ENCODE peak calls at places on chromosome 12, in seven cellular contexts. X, H, A, Y, N, L and M are unnamed samples.

GRCh38 chr12:54858562-54858961 is 4.2 kb downstream of the MUCL1 start:
- DNase-seq in X (no peak), Y (no peak), A (no peak), L (no peak), N (no peak), H (no peak), M (no peak)

GRCh38 chr12:5439333-5439732 is 7.4 kb downstream of the NTF3 start:
- DNase-seq in X (no peak), A (no peak), L (no peak), N (no peak), H (no peak), Y (no peak), M (no peak)

GRCh38 chr12:102958073-102958829 is 777 bp downstream of the ASCL1 start:
- DNase-seq in A (peak; percentile 35), X (peak; percentile 64), N (no peak), L (no peak), Y (no peak), H (peak; percentile 74), M (no peak)

GRCh38 chr12:6840428-6841138 is at the start of gene GNB3:
- DNase-seq in Y (no peak), H (no peak), X (no peak), N (peak; percentile 53), L (no peak), A (no peak), M (no peak)

GRCh38 chr12:93197067-93197593 is 180.6 kb upstream of the NUDT4 start:
- DNase-seq in L (no peak), A (no peak), X (peak; percentile 24), N (no peak), H (no peak), Y (no peak), M (no peak)

GRCh38 chr12:29191267-29191889 is 42.3 kb downstream of the FAR2 start:
- DNase-seq in A (no peak), X (no peak), H (no peak), L (no peak), Y (no peak), N (no peak), M (no peak)

GRCh38 chr12:75977952-75978671 is 53.5 kb downstream of the PHLDA1 start:
- DNase-seq in L (peak; percentile 94), N (peak; percentile 82), H (no peak), A (peak; percentile 100), X (peak; percentile 100), Y (peak; percentile 99), M (peak; percentile 94)

GRCh38 chr12:6067152-6067916 is 57.1 kb downstream of the VWF start:
- DNase-seq in Y (peak; percentile 16), H (peak; percentile 75), A (peak; percentile 91), N (peak; percentile 16), X (peak; percentile 69), L (no peak), M (peak; percentile 76)

GRCh38 chr12:57166971-57167371 is 19.6 kb upstream of the LRP1-AS start:
- DNase-seq in Y (no peak), A (peak; percentile 17), H (no peak), L (no peak), N (peak; percentile 47), X (peak; percentile 78), M (no peak)

GRCh38 chr12:130636370-130636769 is 79.7 kb downstream of the RIMBP2 start:
- DNase-seq in H (no peak), X (no peak), Y (no peak), A (no peak), N (no peak), L (no peak), M (no peak)

GRCh38 chr12:130633771-130634170 is 82.3 kb downstream of the RIMBP2 start:
- DNase-seq in L (no peak), A (no peak), X (no peak), Y (no peak), N (no peak), H (peak; percentile 60), M (no peak)

GRCh38 chr12:130634866-130635265 is 81.2 kb downstream of the RIMBP2 start:
- DNase-seq in A (no peak), L (no peak), N (no peak), X (no peak), Y (no peak), H (no peak), M (no peak)

GRCh38 chr12:130628304-130628703 is 87.8 kb downstream of the RIMBP2 start:
- DNase-seq in Y (no peak), A (no peak), X (no peak), L (no peak), H (no peak), N (no peak), M (no peak)

DNA sequence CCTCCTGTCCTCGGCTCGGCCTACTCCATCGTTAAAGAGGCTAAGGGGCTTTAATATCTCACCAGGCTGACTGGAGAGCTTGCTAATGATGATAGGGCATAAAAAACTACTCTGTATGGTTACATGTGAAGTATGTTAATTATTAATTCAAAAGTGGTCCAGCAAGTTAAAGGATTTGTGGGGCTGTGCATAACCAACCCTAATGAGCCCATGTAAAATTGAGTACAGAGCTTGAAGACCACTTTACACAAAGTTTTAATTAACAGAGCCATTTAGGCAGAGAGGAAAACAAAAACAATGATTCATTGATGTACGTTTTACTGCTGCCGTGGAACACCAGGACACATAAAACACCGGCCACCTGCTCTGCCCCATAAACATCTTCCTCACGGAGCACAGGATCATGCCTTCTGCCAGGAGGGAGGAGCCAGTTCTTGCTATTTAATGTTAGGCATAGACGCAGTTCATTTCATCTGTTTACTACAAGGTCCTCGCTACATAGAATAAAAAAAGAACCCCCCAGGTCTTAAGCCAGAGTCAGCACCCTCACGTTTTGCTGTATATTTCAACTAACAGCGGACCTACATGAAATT is 83.4 kb downstream of the RIMBP2 start:
- DNase-seq in H (no peak), X (no peak), L (no peak), Y (no peak), N (no peak), A (no peak), M (no peak)
- TF ChIP-seq MAX in H (no peak), X (no peak), L (no peak), Y (no peak), N (no peak), A (no peak), M (no peak)

DNA sequence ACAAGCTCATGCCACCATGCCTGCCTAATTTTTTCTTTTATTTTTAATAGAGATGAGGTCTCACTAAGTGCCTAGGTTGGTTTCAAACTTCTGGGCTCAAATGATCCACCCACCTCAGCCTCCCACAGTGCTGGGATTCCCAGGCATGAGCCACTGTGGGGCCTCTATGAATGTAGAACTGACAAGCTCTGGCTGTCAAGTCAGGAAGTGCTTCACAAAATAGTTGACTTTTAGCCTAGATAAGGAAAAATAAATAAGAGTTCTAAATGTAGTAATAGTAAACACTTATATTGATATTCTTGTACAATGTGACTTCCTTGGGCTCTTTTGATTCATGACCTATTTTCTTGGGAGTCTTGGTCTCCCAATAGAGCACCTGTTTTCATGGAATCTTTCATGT is 40.0 kb downstream of the RMST start:
- DNase-seq in H (no peak), X (no peak), L (no peak), N (no peak), Y (no peak), A (no peak), M (no peak)
- TF ChIP-seq MAX in H (no peak), X (no peak), L (no peak), N (no peak), Y (no peak), A (no peak), M (no peak)

GRCh38 chr12:62194616-62195015 is 65.6 kb upstream of the USP15 start:
- DNase-seq in N (no peak), A (no peak), L (no peak), Y (no peak), X (no peak), H (no peak), M (no peak)
- TF ChIP-seq MAX in N (no peak), A (no peak), L (no peak), Y (no peak), X (no peak), H (no peak), M (no peak)

DNA sequence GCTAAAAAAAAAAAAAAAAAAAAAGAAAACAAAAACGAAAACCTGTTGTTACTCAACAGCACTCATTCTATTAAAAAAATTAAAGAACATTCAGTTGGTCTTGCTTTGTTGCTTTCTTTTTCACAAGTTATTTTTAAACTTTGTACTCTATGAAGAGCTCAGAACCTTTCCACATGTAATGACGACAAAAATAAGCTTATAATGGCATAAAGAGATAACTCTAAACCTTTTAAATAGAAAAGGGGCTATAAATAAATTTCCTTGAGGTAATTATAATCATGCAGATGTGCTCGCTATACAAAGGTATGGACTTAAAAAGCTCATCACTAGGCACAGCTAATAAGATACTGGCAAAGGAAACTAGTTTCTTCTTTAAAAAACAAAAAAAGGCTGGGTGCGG is 13.4 kb downstream of the NR2C1 start:
- DNase-seq in X (no peak), L (no peak), Y (no peak), N (no peak), A (no peak), H (no peak), M (no peak)
- TF ChIP-seq MAX in X (no peak), L (no peak), Y (no peak), N (no peak), A (no peak), H (no peak), M (no peak)